ENCODE peak calls at places on chromosomes 3 and 15, in ten cellular contexts. U, L, Q, C, G, W, R, D, O and N are unnamed samples.

GRCh38 chr3:119240101-119240581 is 537 bp downstream of the B4GALT4 start:
- DNase-seq in U (peak), L (peak), Q (no peak), C (no peak), G (peak), W (no peak), R (peak), D (no peak), O (peak), N (no peak)

GRCh38 chr15:74786659-74787165 is 4.8 kb downstream of the CSK start:
- DNase-seq in U (no peak), L (no peak), Q (peak), C (no peak), G (no peak), W (no peak), R (no peak), D (no peak), O (no peak), N (no peak)

GRCh38 chr3:171187706-171188290 is 161.3 kb upstream of the SLC2A2 start:
- DNase-seq in U (peak), L (peak), Q (peak), C (no peak), G (peak), W (no peak), R (no peak), D (no peak), O (no peak), N (peak)

GRCh38 chr3:41167722-41168497 is 31.4 kb upstream of the CTNNB1 start:
- DNase-seq in U (no peak), L (no peak), Q (no peak), C (no peak), G (no peak), W (no peak), R (no peak), D (no peak), O (no peak), N (no peak)

GRCh38 chr15:23566070-23567050 is 886 bp downstream of the MKRN3 start:
- DNase-seq in U (no peak), L (no peak), Q (no peak), C (no peak), G (no peak), W (no peak), R (no peak), D (peak), O (no peak), N (no peak)

GRCh38 chr3:30320392-30320791 is 286.0 kb upstream of the TGFBR2 start:
- DNase-seq in U (no peak), L (no peak), Q (no peak), C (no peak), G (no peak), W (no peak), R (no peak), D (no peak), O (no peak), N (no peak)

GRCh38 chr3:62097121-62097520 is 276.2 kb downstream of the FEZF2 start:
- DNase-seq in U (no peak), L (no peak), Q (no peak), C (no peak), G (no peak), W (no peak), R (peak), D (no peak), O (no peak), N (no peak)

GRCh38 chr3:197339841-197340520 is 41.6 kb upstream of the DLG1 start:
- DNase-seq in U (no peak), L (peak), Q (no peak), C (no peak), G (peak), W (no peak), R (no peak), D (no peak), O (no peak), N (peak)

GRCh38 chr3:70231224-70231623 is 81.2 kb downstream of the MDFIC2 start:
- DNase-seq in U (no peak), L (no peak), Q (no peak), C (no peak), G (no peak), W (no peak), R (no peak), D (no peak), O (no peak), N (no peak)

GRCh38 chr15:52019394-52020252 is 604 bp downstream of the MAPK6 start:
- DNase-seq in U (peak), L (peak), Q (peak), C (no peak), G (peak), W (peak), R (peak), D (peak), O (peak), N (peak)

GRCh38 chr15:69713726-69714559 is 261.3 kb downstream of the RPLP1 start:
- DNase-seq in U (no peak), L (no peak), Q (no peak), C (no peak), G (peak), W (no peak), R (no peak), D (no peak), O (no peak), N (no peak)

GRCh38 chr3:191026746-191027145 is 164.3 kb upstream of the GMNC start:
- DNase-seq in U (no peak), L (no peak), Q (no peak), C (no peak), G (no peak), W (no peak), R (no peak), D (no peak), O (no peak), N (no peak)

GRCh38 chr3:141776885-141777284 is 13.7 kb downstream of the GRK7 start:
- DNase-seq in U (peak), L (no peak), Q (no peak), C (no peak), G (no peak), W (no peak), R (no peak), D (no peak), O (no peak), N (no peak)

GRCh38 chr3:46680298-46680826 is 13.1 kb downstream of the ALS2CL start:
- DNase-seq in U (no peak), L (no peak), Q (no peak), C (no peak), G (no peak), W (no peak), R (no peak), D (no peak), O (no peak), N (no peak)
- H3K4me3 ChIP-seq in U (no peak), L (no peak), Q (no peak), C (no peak), G (no peak), W (no peak), R (no peak), D (no peak), O (no peak), N (no peak)

DNA sequence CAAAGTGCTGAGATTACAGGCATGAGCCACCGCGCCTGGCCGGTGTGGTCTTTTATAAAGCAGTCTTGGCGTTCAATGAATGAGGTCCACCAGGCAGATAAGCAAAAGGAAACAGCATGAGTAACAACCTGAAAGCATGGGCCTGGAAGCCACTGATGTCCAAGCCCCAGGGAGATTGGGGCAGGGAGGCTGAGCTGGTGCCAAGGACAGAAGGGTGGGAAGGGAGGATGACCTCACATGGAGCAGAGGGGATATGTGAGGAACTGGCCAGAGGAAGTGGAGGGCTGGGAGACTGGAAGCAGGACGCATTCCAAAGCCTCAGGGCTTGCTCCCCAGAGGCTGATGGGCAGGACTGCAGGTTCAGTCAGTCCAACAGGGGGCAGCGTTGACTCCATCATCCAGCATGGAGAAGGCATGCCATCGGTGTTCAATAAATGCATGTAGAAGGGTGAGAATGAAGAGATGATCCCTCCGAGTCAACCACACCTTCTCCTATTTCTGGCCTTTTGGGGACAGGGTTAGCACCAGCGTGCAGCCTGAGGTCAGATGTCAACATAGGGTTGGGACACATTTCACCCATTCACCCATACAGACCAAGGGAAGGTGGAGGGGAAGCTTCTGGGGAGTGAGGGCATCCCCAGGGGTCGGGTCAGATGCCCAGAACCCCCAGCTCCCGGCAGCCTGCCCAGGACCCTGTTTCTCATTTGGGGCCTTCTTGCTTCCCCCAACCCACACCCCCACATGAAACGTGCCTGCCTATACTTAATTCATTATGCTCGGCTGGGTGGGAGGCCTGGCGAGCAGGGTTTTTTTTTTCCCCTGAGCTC is 14.8 kb downstream of the MYL3 start:
- DNase-seq in U (peak), L (peak), Q (peak), C (no peak), G (no peak), W (no peak), R (peak), D (peak), O (no peak), N (no peak)
- TF ChIP-seq CTCF in U (peak), L (peak), Q (peak), C (no peak), G (peak), W (peak), R (no peak), D (peak), O (no peak), N (peak)

GRCh38 chr15:60652245-60652644 is 173.3 kb upstream of the ICE2 start:
- DNase-seq in U (no peak), L (no peak), Q (peak), C (no peak), G (no peak), W (no peak), R (no peak), D (no peak), O (no peak), N (no peak)
- H3K4me3 ChIP-seq in U (no peak), L (no peak), Q (peak), C (no peak), G (no peak), W (no peak), R (no peak), D (no peak), O (no peak), N (no peak)

GRCh38 chr3:57856675-57857074 is 100.6 kb downstream of the SLMAP start:
- DNase-seq in U (no peak), L (peak), Q (peak), C (no peak), G (peak), W (no peak), R (no peak), D (no peak), O (no peak), N (no peak)
- TF ChIP-seq CTCF in U (no peak), L (peak), Q (peak), C (no peak), G (no peak), W (no peak), R (peak), D (no peak), O (no peak), N (no peak)